ENCODE peak calls at places on chromosome 5, in seven cellular contexts. A is OCI-LY7, T is GM23248, V is SK-N-SH, M is HCT116, K is GM23338, B is hepatocyte. J is an unnamed sample. For H3K4me1, the result is how much of the 10 kb centered on the place peaks cover.

GRCh38 chr5:147168578-147169327 is 66.1 kb upstream of the STK32A start:
- DNase-seq in A (no peak), T (peak), V (no peak), M (no peak), K (no peak), B (no peak), J (no peak)

GRCh38 chr5:6822556-6823343 is 109.5 kb downstream of the TENT4A start:
- DNase-seq in A (no peak), T (no peak), V (no peak), M (no peak), K (peak), B (no peak), J (no peak)

GRCh38 chr5:1901983-1902382 is 19.3 kb upstream of the IRX4 start:
- DNase-seq in A (no peak), T (no peak), V (no peak), M (no peak), K (no peak), B (no peak), J (no peak)

GRCh38 chr5:179143446-179143845 is 83.3 kb downstream of the ZNF354C start:
- DNase-seq in A (peak), T (peak), V (no peak), M (peak), K (peak), B (peak), J (peak)

GRCh38 chr5:151565971-151566370 is 25.2 kb downstream of the FAT2 start:
- DNase-seq in A (no peak), T (no peak), V (no peak), M (no peak), K (no peak), B (no peak), J (no peak)

GRCh38 chr5:31186672-31187267 is 6.7 kb upstream of the CDH6 start:
- DNase-seq in A (peak), T (peak), V (peak), M (peak), K (peak), B (peak), J (peak)

GRCh38 chr5:176886336-176887251 is 12.6 kb downstream of the HK3 start:
- DNase-seq in A (no peak), T (no peak), V (no peak), M (no peak), K (no peak), B (no peak), J (no peak)

GRCh38 chr5:5145651-5146529 is 5.8 kb downstream of the ADAMTS16 start:
- DNase-seq in A (no peak), T (peak), V (no peak), M (peak), K (no peak), B (no peak), J (no peak)

DNA sequence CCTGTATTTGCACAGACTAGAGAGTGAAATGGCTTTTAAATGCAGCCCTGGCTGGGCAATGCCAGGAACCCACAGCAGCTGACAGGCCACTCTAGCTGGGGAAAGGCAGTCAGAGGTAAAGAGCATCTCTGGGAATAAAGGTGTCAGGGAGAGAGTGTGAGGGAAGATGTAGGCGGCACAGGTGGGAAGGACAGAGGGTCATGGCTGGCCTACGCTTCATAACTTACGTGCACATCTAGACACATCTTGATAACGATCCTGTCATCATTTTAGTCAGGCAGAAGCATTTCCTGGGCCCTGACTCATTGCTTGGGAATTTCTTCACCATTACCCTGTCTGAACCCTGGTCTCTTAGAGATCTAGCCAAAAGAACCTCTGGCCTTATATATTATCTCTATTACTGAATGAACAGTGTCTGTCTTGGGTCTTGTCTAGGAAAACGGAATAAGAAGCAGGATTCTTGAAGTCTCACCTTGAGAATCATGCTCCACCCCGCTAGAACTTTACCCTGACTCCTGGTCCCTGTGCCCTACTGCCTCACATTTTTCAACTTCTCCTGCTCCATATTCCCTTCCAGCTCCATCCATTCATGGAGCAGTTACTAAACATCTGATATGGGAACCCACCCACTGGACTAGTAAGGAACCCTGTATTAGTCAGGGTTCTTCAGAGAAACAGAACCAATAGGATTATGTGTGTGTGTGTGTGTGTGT is 106.4 kb upstream of the ELL2 start:
- DNase-seq in A (no peak), T (peak), V (no peak), M (peak), K (no peak), B (peak), J (no peak)
- TF ChIP-seq EZH2phosphoT487 in A (no peak), T (no peak), V (no peak), M (no peak), K (no peak), B (no peak), J (no peak)

DNA sequence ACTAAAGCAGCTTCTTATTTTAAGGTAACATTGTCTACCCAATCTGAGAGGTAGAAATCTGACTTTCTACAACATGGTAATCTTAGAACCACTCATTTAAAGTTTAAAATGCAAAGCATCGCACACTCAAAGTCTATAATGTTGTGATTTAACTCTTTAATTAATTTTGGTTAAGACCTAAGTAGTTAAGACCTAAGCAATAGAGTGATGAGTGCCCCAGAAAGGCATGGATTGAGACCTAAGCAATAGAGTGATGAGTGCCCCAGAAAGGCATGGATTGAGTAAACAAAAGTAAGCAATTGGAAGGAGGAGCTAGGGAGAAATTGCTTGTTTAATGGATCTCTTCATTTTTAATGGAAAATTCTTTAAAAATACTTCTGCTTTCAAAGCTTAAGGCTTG is 86.8 kb downstream of the NLN start:
- DNase-seq in A (no peak), T (peak), V (no peak), M (peak), K (no peak), B (no peak), J (no peak)
- H3K4me2 ChIP-seq in A (no peak), T (peak), V (peak), M (peak), K (no peak), B (no peak), J (peak)

DNA sequence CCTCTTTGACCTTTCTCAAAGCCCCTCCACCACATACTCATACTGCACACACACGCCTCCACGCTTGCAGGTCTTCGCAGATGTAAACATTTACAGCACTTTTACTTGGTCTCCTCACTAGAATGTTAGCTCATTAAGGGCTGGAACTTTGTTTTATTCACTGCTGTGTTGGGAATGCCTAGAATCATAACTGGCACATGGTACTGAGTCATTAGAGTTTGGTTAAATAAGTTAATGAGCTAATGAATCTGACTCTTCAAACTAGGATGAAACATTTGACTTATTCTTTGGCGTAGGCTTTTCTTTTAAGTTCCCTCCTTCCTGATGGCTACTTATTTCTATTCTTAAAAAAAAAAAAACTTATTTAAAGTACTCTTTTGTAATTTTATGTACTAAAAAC is 28.9 kb downstream of the MAN2A1 start:
- DNase-seq in A (no peak), T (no peak), V (no peak), M (no peak), K (no peak), B (no peak), J (no peak)
- H3K4me1 ChIP-seq in A (under half), T (under half), V (under half), M (under half), K (under half), B (under half), J (under half)

GRCh38 chr5:154044585-154044984 is 5.8 kb downstream of the MFAP3 start:
- DNase-seq in A (no peak), T (no peak), V (no peak), M (no peak), K (no peak), B (no peak), J (no peak)
- TF ChIP-seq EZH2phosphoT487 in A (no peak), T (no peak), V (no peak), M (no peak), K (no peak), B (no peak), J (no peak)